ENCODE peak calls at places on chromosomes 4 and X, in eight cellular contexts. J is H1, N is A549, R is HCT116, U is neural crest cell, E is cardiac muscle cell, Q is heart right ventricle, A is thoracic aorta. P is an unnamed sample.
A peak's percentile ranks its signal among the peaks of the same experiment; 100 is the strongest.

GRCh38 chr4:7411896-7412585 is 22.7 kb downstream of the PSAPL1 start:
- DNase-seq in J (no peak), N (no peak), R (no peak), U (no peak), E (no peak), Q (no peak), A (no peak), P (no peak)

GRCh38 chrX:82816001-82816400 is 692.1 kb upstream of the POU3F4 start:
- DNase-seq in J (no peak), N (no peak), R (no peak), U (no peak), E (no peak), Q (no peak), A (no peak), P (no peak)

GRCh38 chrX:40945366-40945713 is 139.9 kb upstream of the USP9X start:
- DNase-seq in J (no peak), N (peak; percentile 77), R (peak; percentile 21), U (no peak), E (peak; percentile 85), Q (peak; percentile 23), A (no peak), P (no peak)

GRCh38 chrX:1025413-1025812 is 187.0 kb downstream of the CRLF2 start:
- DNase-seq in J (no peak), N (no peak), R (no peak), U (no peak), E (no peak), Q (no peak), A (no peak), P (no peak)

GRCh38 chr4:168480991-168481588 is 798 bp upstream of the DDX60L start:
- DNase-seq in J (no peak), N (peak; percentile 72), R (peak; percentile 70), U (no peak), E (peak; percentile 75), Q (peak; percentile 14), A (no peak), P (no peak)

GRCh38 chr4:123232439-123232838 is 164.2 kb upstream of the SPRY1 start:
- DNase-seq in J (no peak), N (no peak), R (no peak), U (no peak), E (peak; percentile 54), Q (no peak), A (no peak), P (no peak)

GRCh38 chr4:151690884-151691283 is 69.9 kb downstream of the GATB start:
- DNase-seq in J (no peak), N (no peak), R (no peak), U (no peak), E (peak; percentile 48), Q (no peak), A (no peak), P (no peak)

GRCh38 chr4:10082047-10082446 is 34.6 kb downstream of the WDR1 start:
- DNase-seq in J (no peak), N (no peak), R (no peak), U (no peak), E (no peak), Q (no peak), A (no peak), P (no peak)

GRCh38 chr4:168503652-168504362 is 7.0 kb downstream of the PALLD start:
- DNase-seq in J (no peak), N (no peak), R (no peak), U (no peak), E (peak; percentile 40), Q (no peak), A (no peak), P (no peak)

GRCh38 chrX:64230123-64230970 is at the start of gene ASB12:
- DNase-seq in J (no peak), N (no peak), R (no peak), U (no peak), E (no peak), Q (peak; percentile 5), A (no peak), P (no peak)
- TF ChIP-seq CTCF in J (peak; percentile 40), N (no peak), R (no peak), U (no peak), E (no peak), Q (no peak), A (no peak), P (no peak)

GRCh38 chrX:153884136-153885076 is 1.6 kb downstream of the L1CAM start:
- DNase-seq in J (no peak), N (peak; percentile 59), R (peak; percentile 10), U (no peak), E (no peak), Q (no peak), A (no peak), P (no peak)
- TF ChIP-seq CTCF in J (peak; percentile 65), N (no peak), R (peak; percentile 54), U (no peak), E (no peak), Q (no peak), A (no peak), P (no peak)

GRCh38 chrX:23557070-23557469 is 110.2 kb upstream of the PRDX4 start:
- DNase-seq in J (no peak), N (peak; percentile 11), R (no peak), U (no peak), E (peak; percentile 68), Q (no peak), A (no peak), P (no peak)
- TF ChIP-seq CTCF in J (no peak), N (no peak), R (no peak), U (no peak), E (no peak), Q (no peak), A (no peak), P (no peak)

DNA sequence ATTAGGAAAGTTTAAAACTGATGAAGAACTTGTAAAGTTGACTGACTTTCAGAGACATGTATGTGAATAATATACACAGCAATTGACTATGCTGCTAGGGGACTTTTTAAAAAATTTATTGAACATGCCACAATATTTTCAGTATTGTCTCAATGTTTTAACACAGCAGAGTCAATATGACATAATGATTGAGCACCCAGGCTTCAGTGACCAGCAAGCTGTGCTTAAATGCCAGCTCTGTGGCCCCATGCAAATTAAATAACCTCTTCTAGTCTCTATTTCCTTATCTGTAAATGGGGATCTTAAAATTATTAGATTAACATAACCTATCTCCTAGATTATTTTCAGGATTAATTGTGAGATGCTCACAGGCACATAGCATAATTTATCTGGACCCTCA is 56.8 kb upstream of the TXK start:
- DNase-seq in J (no peak), N (no peak), R (no peak), U (no peak), E (no peak), Q (no peak), A (no peak), P (no peak)
- TF ChIP-seq CTCF in J (no peak), N (no peak), R (no peak), U (no peak), E (no peak), Q (no peak), A (no peak), P (no peak)